ENCODE peak calls at places on chromosomes 11 and 22, in seven cellular contexts. E is K562, G is HepG2, J is GM12878, Q is H1, W is HCT116, V is SK-N-SH. U is an unnamed sample.

GRCh38 chr11:47408598-47409439 is 429 bp downstream of the SLC39A13 start:
- DNase-seq in Q (no peak), W (no peak), J (no peak), V (peak), G (no peak), E (no peak), U (peak)

GRCh38 chr11:14539867-14540475 is 19.8 kb upstream of the PSMA1 start:
- DNase-seq in G (no peak), J (no peak), Q (no peak), E (no peak), W (no peak), V (no peak), U (no peak)

GRCh38 chr22:27627901-27628300 is 173.7 kb downstream of the MN1 start:
- DNase-seq in Q (no peak), J (no peak), G (no peak), E (no peak), V (no peak), W (no peak), U (no peak)

GRCh38 chr22:36360871-36361383 is 26.8 kb downstream of the MYH9 start:
- DNase-seq in J (no peak), V (no peak), E (no peak), W (no peak), G (no peak), Q (no peak), U (no peak)

GRCh38 chr11:57515332-57516060 is at the start of gene SLC43A1:
- DNase-seq in E (peak), Q (no peak), G (peak), W (no peak), J (no peak), V (peak), U (peak)

GRCh38 chr11:77416357-77416756 is 57.5 kb downstream of the PAK1 start:
- DNase-seq in G (no peak), W (no peak), E (no peak), Q (no peak), J (no peak), V (no peak), U (no peak)

GRCh38 chr11:78210000-78210608 is 21.4 kb downstream of the USP35 start:
- DNase-seq in W (no peak), V (no peak), G (no peak), J (no peak), Q (no peak), E (no peak), U (no peak)

GRCh38 chr22:18044548-18045271 is 20.3 kb upstream of the MICAL3 start:
- DNase-seq in J (no peak), E (no peak), G (peak), Q (no peak), W (no peak), V (no peak), U (no peak)

GRCh38 chr11:57546869-57547518 is 9.6 kb downstream of the SMTNL1 start:
- DNase-seq in G (peak), V (peak), Q (no peak), W (no peak), E (peak), J (no peak), U (no peak)

GRCh38 chr11:130999992-131000770 is 83.9 kb upstream of the SNX19 start:
- DNase-seq in W (peak), V (no peak), Q (no peak), J (no peak), G (peak), E (no peak), U (no peak)

GRCh38 chr11:8773125-8773524 is 90.5 kb downstream of the RPL27A start:
- DNase-seq in J (no peak), W (no peak), G (no peak), E (no peak), V (peak), Q (no peak), U (no peak)

GRCh38 chr11:1511937-1512496 is 25.4 kb upstream of the MOB2 start:
- DNase-seq in J (no peak), E (no peak), G (no peak), Q (no peak), V (no peak), W (no peak), U (no peak)

GRCh38 chr11:37076866-37077265 is 478.8 kb upstream of the RAG2 start:
- DNase-seq in Q (no peak), V (no peak), G (no peak), E (no peak), J (no peak), W (no peak), U (no peak)

GRCh38 chr11:94576306-94576705 is 9.1 kb downstream of the PIWIL4 start:
- DNase-seq in Q (no peak), W (no peak), E (no peak), G (no peak), J (no peak), V (no peak), U (no peak)

GRCh38 chr11:43578346-43579170 is 102.0 kb upstream of the HSD17B12 start:
- DNase-seq in E (no peak), J (no peak), V (no peak), Q (no peak), G (no peak), W (no peak), U (no peak)

GRCh38 chr11:73397468-73398131 is 21.4 kb downstream of the RELT start:
- DNase-seq in W (no peak), E (no peak), Q (no peak), G (no peak), J (no peak), V (no peak), U (no peak)

GRCh38 chr11:8183136-8183535 is 14.3 kb upstream of the RIC3 start:
- DNase-seq in J (no peak), E (no peak), V (no peak), G (no peak), W (no peak), Q (no peak), U (no peak)

GRCh38 chr11:9015677-9016076 is 11.9 kb upstream of the NRIP3 start:
- DNase-seq in Q (peak), V (peak), E (peak), G (peak), W (peak), J (peak), U (peak)

GRCh38 chr11:84901986-84902385 is 725.2 kb downstream of the DLG2 start:
- DNase-seq in W (no peak), J (no peak), Q (no peak), G (no peak), E (no peak), V (no peak), U (no peak)

GRCh38 chr22:19469421-19469820 is 9.6 kb downstream of the UFD1 start:
- DNase-seq in W (no peak), Q (no peak), J (no peak), G (no peak), V (no peak), E (no peak), U (no peak)

GRCh38 chr11:1230121-1230455 is 7.2 kb downstream of the MUC5B start:
- DNase-seq in V (no peak), J (no peak), G (no peak), E (no peak), Q (no peak), W (no peak), U (no peak)

GRCh38 chr11:33256808-33257159 is 397 bp upstream of the HIPK3 start:
- DNase-seq in G (no peak), V (no peak), J (no peak), Q (no peak), W (no peak), E (no peak), U (no peak)

GRCh38 chr11:34075178-34075820 is 23.8 kb downstream of the CAPRIN1 start:
- DNase-seq in Q (no peak), E (no peak), W (peak), G (no peak), V (no peak), J (no peak), U (no peak)

GRCh38 chr22:36267058-36267457 is 14.1 kb downstream of the APOL1 start:
- DNase-seq in V (no peak), J (no peak), Q (no peak), G (no peak), E (no peak), W (no peak), U (no peak)

GRCh38 chr22:30040499-30041055 is 39.7 kb upstream of the HORMAD2 start:
- DNase-seq in J (no peak), G (no peak), Q (no peak), V (no peak), W (no peak), E (no peak), U (no peak)

GRCh38 chr22:31945971-31946680 is 1.8 kb downstream of the YWHAH start:
- DNase-seq in Q (no peak), W (no peak), G (no peak), J (no peak), V (no peak), E (no peak), U (no peak)

GRCh38 chr11:109291553-109291952 is 130.4 kb upstream of the C11orf87 start:
- DNase-seq in W (no peak), Q (no peak), J (no peak), G (no peak), V (no peak), E (no peak), U (no peak)

GRCh38 chr11:118910309-118911112 is 15.2 kb downstream of the BCL9L start:
- DNase-seq in G (peak), V (no peak), J (no peak), Q (no peak), E (peak), W (no peak), U (no peak)

GRCh38 chr11:27468643-27469332 is 3.8 kb downstream of the LGR4 start:
- DNase-seq in V (no peak), G (no peak), E (no peak), Q (no peak), J (no peak), W (no peak), U (peak)
- TF ChIP-seq JUND in V (no peak), G (no peak), E (no peak), Q (no peak), J (no peak), W (no peak), U (no peak)

GRCh38 chr11:67417425-67417824 is 1.9 kb downstream of the CARNS1 start:
- DNase-seq in E (no peak), W (no peak), J (no peak), V (no peak), G (no peak), Q (no peak), U (no peak)

GRCh38 chr11:67416416-67417335 is 1.2 kb downstream of the CARNS1 start:
- DNase-seq in J (no peak), W (no peak), V (no peak), E (no peak), G (peak), Q (no peak), U (no peak)

GRCh38 chr11:67419330-67420049 is 4.0 kb downstream of the CARNS1 start:
- DNase-seq in E (no peak), Q (no peak), J (no peak), V (no peak), G (no peak), W (no peak), U (no peak)

GRCh38 chr11:67420147-67420645 is 4.7 kb downstream of the CARNS1 start:
- DNase-seq in W (no peak), Q (no peak), V (no peak), G (no peak), E (no peak), J (no peak), U (no peak)

GRCh38 chr11:67418476-67419281 is 3.2 kb downstream of the CARNS1 start:
- DNase-seq in E (no peak), G (no peak), Q (no peak), J (no peak), V (no peak), W (no peak), U (no peak)
- TF ChIP-seq JUND in E (no peak), G (no peak), Q (no peak), J (no peak), V (no peak), W (no peak), U (no peak)

DNA sequence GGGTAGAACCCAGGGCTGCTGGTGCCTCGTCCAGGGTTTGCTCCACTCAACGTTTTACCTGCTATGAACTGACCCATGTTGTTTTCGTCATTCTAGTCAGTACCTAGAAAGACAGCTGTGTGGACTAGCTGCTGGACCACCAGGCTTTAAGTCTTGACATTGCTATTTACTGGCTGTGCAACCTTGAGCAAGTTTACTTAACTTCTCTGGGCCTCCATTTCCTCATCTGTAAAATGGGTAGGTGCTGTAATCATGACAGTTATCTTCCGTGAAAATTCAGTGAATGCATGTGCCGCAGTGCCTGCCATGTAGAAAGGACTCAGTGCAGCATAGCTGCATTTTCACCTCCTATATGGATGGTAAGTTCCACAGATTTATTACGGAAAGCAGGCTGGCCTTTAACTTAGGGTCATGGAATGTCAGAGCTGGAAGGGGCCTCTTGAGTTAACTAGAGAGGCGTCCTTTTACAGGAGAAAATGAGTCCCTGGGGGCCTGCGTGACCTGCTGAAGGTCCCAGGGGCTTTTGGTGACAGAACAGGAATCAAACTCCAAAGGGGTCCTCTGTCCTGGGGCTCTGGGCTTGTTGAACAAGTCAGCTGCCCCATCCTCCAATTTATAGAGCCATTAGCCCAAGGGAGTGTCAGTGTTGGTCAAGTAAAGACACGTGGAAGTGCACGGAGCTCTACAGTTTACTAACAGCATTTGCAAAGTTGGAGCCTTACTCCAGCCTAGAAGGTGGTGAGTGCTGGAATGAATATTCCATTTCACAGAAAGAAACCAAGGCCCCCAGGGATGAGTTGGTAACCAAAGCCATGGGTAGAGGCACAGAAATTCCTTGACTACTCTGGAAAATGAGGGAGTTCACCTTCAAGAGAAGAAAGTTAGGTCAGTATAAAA is 12.0 kb upstream of the MALAT1 start:
- DNase-seq in E (no peak), G (no peak), W (no peak), V (no peak), J (no peak), Q (no peak), U (no peak)
- TF ChIP-seq JUND in E (no peak), G (no peak), W (no peak), V (no peak), J (no peak), Q (no peak), U (no peak)

GRCh38 chr11:35223429-35223828 is 84.5 kb downstream of the CD44 start:
- DNase-seq in W (no peak), Q (no peak), V (peak), G (no peak), E (no peak), J (no peak), U (no peak)
- TF ChIP-seq JUND in W (no peak), Q (no peak), V (peak), G (no peak), E (no peak), J (no peak), U (no peak)

GRCh38 chr11:64360403-64360980 is 1.5 kb downstream of the RPS6KA4 start:
- DNase-seq in G (no peak), J (no peak), V (peak), Q (no peak), W (no peak), E (no peak), U (no peak)
- TF ChIP-seq JUND in G (no peak), J (no peak), V (no peak), Q (no peak), W (no peak), E (no peak), U (no peak)

GRCh38 chr22:20957118-20957690 is 9.9 kb upstream of the AIFM3 start:
- DNase-seq in J (no peak), G (no peak), E (no peak), Q (no peak), V (peak), W (no peak), U (no peak)
- TF ChIP-seq JUND in J (no peak), G (no peak), E (no peak), Q (no peak), V (no peak), W (no peak), U (no peak)

DNA sequence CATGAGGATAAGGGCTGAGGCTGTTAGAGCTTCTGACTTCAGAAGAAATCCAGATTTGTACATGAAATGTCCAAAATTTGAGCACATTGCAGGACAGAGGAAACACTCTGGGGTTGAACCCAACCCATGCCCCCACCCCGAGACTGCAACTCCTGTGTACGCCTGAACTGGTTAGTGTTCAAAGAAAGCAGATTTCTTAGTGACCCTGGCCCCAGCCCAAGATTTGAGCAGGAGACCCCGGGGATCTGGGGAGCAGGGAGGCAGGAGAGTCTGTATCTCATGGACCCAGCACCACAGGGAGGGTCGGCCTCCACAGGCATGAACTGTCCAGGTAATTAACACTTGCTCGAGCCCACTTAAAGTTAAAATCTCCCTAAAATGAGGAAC is 69.3 kb upstream of the WNT7B start:
- DNase-seq in W (no peak), G (no peak), Q (no peak), V (no peak), J (no peak), E (no peak), U (no peak)
- TF ChIP-seq JUND in W (no peak), G (no peak), Q (no peak), V (no peak), J (no peak), E (no peak), U (no peak)

GRCh38 chr11:63766501-63767270 is 1.9 kb downstream of the ZFTA start:
- DNase-seq in G (peak), W (no peak), Q (no peak), J (no peak), V (peak), E (peak), U (no peak)
- TF ChIP-seq JUND in G (no peak), W (no peak), Q (no peak), J (no peak), V (no peak), E (no peak), U (no peak)

GRCh38 chr11:125305346-125305745 is 140.8 kb downstream of the PKNOX2 start:
- DNase-seq in W (no peak), V (no peak), J (no peak), G (no peak), Q (no peak), E (no peak), U (no peak)

GRCh38 chr11:125301301-125301700 is 136.8 kb downstream of the PKNOX2 start:
- DNase-seq in V (no peak), W (no peak), E (no peak), Q (no peak), J (no peak), G (no peak), U (no peak)

GRCh38 chr11:125303186-125303585 is 138.6 kb downstream of the PKNOX2 start:
- DNase-seq in G (no peak), Q (no peak), W (no peak), J (no peak), E (no peak), V (no peak), U (no peak)

GRCh38 chr11:125304111-125304639 is 139.6 kb downstream of the PKNOX2 start:
- DNase-seq in G (no peak), E (no peak), W (no peak), J (no peak), Q (no peak), V (peak), U (no peak)

DNA sequence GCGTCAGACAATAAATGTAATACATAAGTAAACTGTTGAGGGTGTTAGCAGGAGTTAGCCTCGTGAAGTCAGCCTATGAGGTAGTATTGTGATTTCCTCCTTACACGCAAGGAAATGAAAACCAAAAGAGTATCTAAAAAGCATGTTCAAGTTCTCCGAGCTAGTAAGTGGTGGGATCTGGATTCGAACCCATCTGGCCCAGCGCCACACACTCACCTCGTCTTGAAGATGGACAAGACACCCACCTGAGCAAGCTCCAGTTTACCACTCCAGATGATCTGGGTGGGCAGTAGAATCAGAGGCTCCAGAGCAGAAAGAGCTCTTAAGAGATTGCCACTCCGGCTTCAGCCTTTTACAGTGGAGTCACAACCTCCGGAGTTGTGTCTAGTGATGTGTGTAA is 140.3 kb downstream of the PKNOX2 start:
- DNase-seq in W (no peak), G (no peak), Q (no peak), V (no peak), J (no peak), E (no peak), U (no peak)
- TF ChIP-seq JUND in W (no peak), G (no peak), Q (no peak), V (no peak), J (no peak), E (no peak), U (no peak)

DNA sequence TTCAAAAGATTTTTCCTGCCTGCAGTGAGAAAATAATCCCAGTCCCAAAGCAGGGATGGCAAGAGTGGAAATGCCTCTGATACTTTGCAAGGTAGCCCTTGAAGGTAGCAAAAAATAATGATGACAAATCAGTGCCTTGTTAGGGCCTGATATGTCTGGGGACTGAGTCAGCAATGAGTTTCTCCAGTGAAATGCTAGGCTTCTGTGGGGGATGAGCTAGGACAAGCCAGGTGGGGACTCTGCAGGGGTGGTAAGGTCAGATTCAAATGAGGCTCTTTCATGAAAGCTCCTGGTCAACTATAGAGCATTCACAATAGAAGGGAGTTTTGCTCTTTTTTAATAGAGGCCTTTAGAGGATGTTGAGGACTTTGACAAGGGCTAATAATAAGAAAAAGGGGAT is 77.7 kb downstream of the ME3 start:
- DNase-seq in G (no peak), E (no peak), J (no peak), Q (no peak), W (no peak), V (no peak), U (no peak)
- TF ChIP-seq JUND in G (no peak), E (no peak), J (no peak), Q (no peak), W (no peak), V (peak), U (no peak)

U was measured in T47D.